ENCODE peak calls at places on chromosomes 5 and 9, in four cellular contexts. O is bronchial epithelial cell, J is SHP77, Z is KG1. H is an unnamed sample.

GRCh38 chr9:18397076-18397475 is 76.9 kb upstream of the ADAMTSL1 start:
- DNase-seq in Z (no peak), J (no peak), O (no peak), H (no peak)

GRCh38 chr9:35342221-35342620 is 147.7 kb upstream of the RUSC2 start:
- DNase-seq in J (no peak), O (peak), Z (no peak), H (no peak)

GRCh38 chr5:40853632-40854192 is 12.5 kb downstream of the CARD6 start:
- DNase-seq in O (peak), Z (no peak), J (no peak), H (no peak)

GRCh38 chr5:36692791-36693763 is 86.7 kb downstream of the SLC1A3 start:
- DNase-seq in Z (peak), J (peak), O (peak), H (no peak)

GRCh38 chr9:78775211-78775610 is 478.3 kb downstream of the PSAT1 start:
- DNase-seq in O (no peak), Z (no peak), J (no peak), H (no peak)

GRCh38 chr5:138212828-138213160 is 329 bp downstream of the CDC23 start:
- DNase-seq in Z (no peak), O (no peak), J (no peak), H (no peak)

GRCh38 chr9:111720170-111720569 is 58.8 kb downstream of the GNG10 start:
- DNase-seq in J (no peak), O (peak), Z (no peak), H (no peak)

GRCh38 chr5:15500326-15500958 is 462 bp downstream of the FBXL7 start:
- DNase-seq in Z (no peak), J (no peak), O (peak), H (no peak)

GRCh38 chr9:116686693-116687073 is 422 bp upstream of the TRIM32 start:
- DNase-seq in Z (no peak), O (no peak), J (no peak), H (no peak)

GRCh38 chr9:124282442-124283231 is 24.9 kb downstream of the NEK6 start:
- DNase-seq in Z (no peak), O (no peak), J (no peak), H (no peak)

GRCh38 chr9:121107041-121107440 is 32.3 kb downstream of the CNTRL start:
- DNase-seq in O (peak), J (no peak), Z (no peak), H (no peak)

GRCh38 chr9:106697390-106697789 is 165.6 kb upstream of the ZNF462 start:
- DNase-seq in Z (no peak), O (no peak), J (no peak), H (peak)

GRCh38 chr5:98163796-98164493 is 609.5 kb upstream of the RGMB start:
- DNase-seq in O (no peak), J (no peak), Z (no peak), H (no peak)

GRCh38 chr5:42858709-42859108 is 47.0 kb upstream of the SELENOP start:
- DNase-seq in Z (no peak), J (no peak), O (no peak), H (no peak)

GRCh38 chr5:149824115-149824514 is 94.0 kb downstream of the PPARGC1B start:
- DNase-seq in J (no peak), O (no peak), Z (no peak), H (no peak)

GRCh38 chr9:93206576-93207155 is 22.7 kb downstream of the WNK2 start:
- DNase-seq in O (no peak), Z (no peak), J (no peak), H (no peak)

GRCh38 chr5:14983666-14984441 is 112.3 kb upstream of the ANKH start:
- DNase-seq in O (no peak), J (no peak), Z (peak), H (no peak)

GRCh38 chr5:98299435-98299834 is 474.0 kb upstream of the RGMB start:
- DNase-seq in J (no peak), Z (no peak), O (peak), H (no peak)

GRCh38 chr5:151820903-151821302 is 49.1 kb downstream of the G3BP1 start:
- DNase-seq in J (no peak), O (no peak), Z (no peak), H (no peak)

GRCh38 chr9:14277761-14278160 is 36.2 kb downstream of the NFIB start:
- DNase-seq in J (no peak), Z (no peak), O (no peak), H (no peak)

GRCh38 chr5:133732536-133732935 is 120.2 kb upstream of the FSTL4 start:
- DNase-seq in Z (no peak), J (no peak), O (no peak), H (no peak)

GRCh38 chr9:124779368-124780059 is 2.6 kb downstream of the OLFML2A start:
- DNase-seq in O (peak), Z (no peak), J (no peak), H (no peak)

GRCh38 chr5:1180841-1181271 is 20.5 kb upstream of the SLC6A19 start:
- DNase-seq in O (no peak), J (no peak), Z (no peak), H (no peak)

GRCh38 chr9:7879551-7880245 is 80.1 kb upstream of the DMAC1 start:
- DNase-seq in J (no peak), O (peak), Z (peak), H (no peak)

GRCh38 chr5:18984559-18985080 is 1003.4 kb downstream of the CDH18 start:
- DNase-seq in J (no peak), Z (no peak), O (no peak), H (no peak)

GRCh38 chr5:52725065-52725746 is 62.5 kb upstream of the ITGA1 start:
- DNase-seq in J (no peak), Z (peak), O (peak), H (no peak)

GRCh38 chr5:50767588-50767987 is 101.2 kb downstream of the PARP8 start:
- DNase-seq in O (no peak), J (no peak), Z (no peak), H (no peak)

GRCh38 chr5:74294231-74294705 is 346.3 kb downstream of the ENC1 start:
- DNase-seq in O (no peak), J (no peak), Z (peak), H (no peak)

GRCh38 chr9:72680593-72681317 is 159.3 kb downstream of the TMC1 start:
- DNase-seq in O (no peak), Z (no peak), J (no peak), H (no peak)

GRCh38 chr5:63456279-63456678 is 506.0 kb downstream of the HTR1A start:
- DNase-seq in J (no peak), O (peak), Z (no peak), H (no peak)

GRCh38 chr5:77390795-77391194 is 101.3 kb downstream of the WDR41 start:
- DNase-seq in J (no peak), O (no peak), Z (no peak), H (no peak)

GRCh38 chr9:36101916-36102741 is 34.4 kb upstream of the GLIPR2 start:
- DNase-seq in O (peak), Z (no peak), J (no peak), H (no peak)

H was measured in NCI-H2107.